ENCODE peak calls at places on chromosome 21, in eight cellular contexts. L, Q, A, V, M, B, U and X are unnamed samples.

GRCh38 chr21:44681861-44682579 is at the start of gene KRTAP12-1:
- DNase-seq in V (no peak), U (no peak), Q (no peak), B (no peak), A (no peak), L (no peak), M (no peak), X (no peak)

GRCh38 chr21:46144464-46145070 is 10.8 kb downstream of the FTCD start:
- DNase-seq in A (no peak), B (no peak), V (peak), M (peak), U (no peak), Q (no peak), L (peak), X (no peak)

GRCh38 chr21:22885079-22885478 is 1886.9 kb downstream of the NCAM2 start:
- DNase-seq in Q (no peak), M (no peak), B (no peak), U (no peak), L (no peak), V (peak), A (no peak), X (peak)

GRCh38 chr21:15775291-15775690 is 45.5 kb downstream of the USP25 start:
- DNase-seq in V (peak), Q (no peak), L (no peak), A (no peak), M (no peak), B (no peak), U (no peak), X (no peak)

GRCh38 chr21:15281714-15282113 is 216.9 kb upstream of the NRIP1 start:
- DNase-seq in L (no peak), M (no peak), U (no peak), Q (no peak), V (no peak), A (no peak), B (peak), X (no peak)

GRCh38 chr21:46295177-46295711 is 9.1 kb downstream of the YBEY start:
- DNase-seq in Q (no peak), V (peak), B (peak), U (no peak), A (peak), L (peak), M (no peak), X (peak)

GRCh38 chr21:41960386-41960785 is 6.6 kb upstream of the C2CD2 start:
- DNase-seq in B (no peak), V (no peak), M (no peak), A (no peak), Q (no peak), U (no peak), L (no peak), X (no peak)

GRCh38 chr21:41509733-41510132 is 1.8 kb upstream of the TMPRSS2 start:
- DNase-seq in Q (no peak), M (no peak), A (no peak), V (no peak), B (no peak), L (no peak), U (no peak), X (no peak)

GRCh38 chr21:45401916-45402900 is 2.8 kb upstream of the COL18A1 start:
- DNase-seq in V (no peak), L (no peak), B (peak), A (no peak), M (peak), Q (peak), U (no peak), X (no peak)

GRCh38 chr21:42222821-42223390 is 4.0 kb downstream of the ABCG1 start:
- DNase-seq in M (peak), Q (peak), U (no peak), V (no peak), L (no peak), A (no peak), B (no peak), X (no peak)

GRCh38 chr21:25635310-25635709 is 3.7 kb upstream of the JAM2 start:
- DNase-seq in M (no peak), Q (no peak), V (peak), A (no peak), B (no peak), U (no peak), L (no peak), X (peak)

GRCh38 chr21:41361786-41362604 is at the start of gene MX2:
- DNase-seq in B (peak), U (peak), V (peak), L (peak), Q (peak), A (peak), M (peak), X (peak)

GRCh38 chr21:44579056-44579832 is 1.2 kb downstream of the KRTAP10-5 start:
- DNase-seq in Q (peak), L (no peak), M (no peak), U (no peak), B (no peak), V (no peak), A (no peak), X (no peak)

GRCh38 chr21:33433425-33434114 is 30.4 kb downstream of the IFNGR2 start:
- DNase-seq in A (no peak), B (no peak), U (no peak), Q (no peak), L (no peak), M (no peak), V (no peak), X (no peak)

GRCh38 chr21:27306821-27307746 is 340.2 kb upstream of the ADAMTS5 start:
- DNase-seq in L (no peak), A (no peak), V (no peak), U (no peak), Q (no peak), B (peak), M (no peak), X (no peak)

GRCh38 chr21:34517491-34518245 is 5.7 kb upstream of the KCNE1 start:
- DNase-seq in A (no peak), Q (no peak), U (no peak), B (no peak), V (peak), L (no peak), M (no peak), X (no peak)

GRCh38 chr21:38995071-38995669 is 188.1 kb downstream of the PSMG1 start:
- DNase-seq in B (no peak), L (no peak), Q (no peak), M (no peak), V (no peak), A (no peak), U (no peak), X (no peak)

GRCh38 chr21:19999369-20000272 is 998.6 kb upstream of the NCAM2 start:
- DNase-seq in A (no peak), Q (no peak), B (no peak), M (no peak), V (no peak), U (no peak), L (no peak), X (no peak)

GRCh38 chr21:38310619-38311018 is 53.8 kb downstream of the KCNJ15 start:
- DNase-seq in U (no peak), M (no peak), A (no peak), B (peak), L (no peak), Q (no peak), V (peak), X (peak)

GRCh38 chr21:45415188-45415942 is 10.4 kb downstream of the COL18A1 start:
- DNase-seq in Q (no peak), U (no peak), L (no peak), V (no peak), A (peak), M (peak), B (no peak), X (no peak)

GRCh38 chr21:36499578-36500471 is 19.9 kb upstream of the CLDN14 start:
- DNase-seq in L (no peak), U (no peak), A (no peak), B (peak), Q (peak), V (peak), M (no peak), X (no peak)

GRCh38 chr21:25556087-25556486 is 51.2 kb downstream of the MRPL39 start:
- DNase-seq in B (no peak), U (no peak), M (no peak), A (no peak), Q (no peak), L (no peak), V (peak), X (no peak)